ENCODE peak calls at places on chromosomes 16 and 17, in ten cellular contexts. Y is heart left ventricle, E is AG09309, R is fibroblast of pulmonary artery, D is dorsolateral prefrontal cortex, I is lower leg skin, M is left ventricle myocardium inferior, P is GM12865, V is brain microvascular endothelial cell, L is sigmoid colon. O is an unnamed sample.

GRCh38 chr17:72193395-72194106 is 72.7 kb downstream of the SOX9 start:
- DNase-seq in M (peak; percentile 49), P (no peak), I (no peak), Y (peak; percentile 72), L (no peak), D (no peak), V (peak; percentile 18), E (peak; percentile 13), R (peak; percentile 73), O (no peak)

GRCh38 chr17:77189148-77189547 is 48.4 kb downstream of the SEC14L1 start:
- DNase-seq in D (no peak), P (peak; percentile 81), M (no peak), I (no peak), L (no peak), R (no peak), V (no peak), E (no peak), Y (no peak), O (no peak)

GRCh38 chr17:36722121-36722902 is 120.9 kb downstream of the MRM1 start:
- DNase-seq in R (peak; percentile 17), P (peak; percentile 72), Y (peak; percentile 43), L (peak; percentile 71), V (no peak), I (no peak), D (peak; percentile 74), M (peak; percentile 44), E (no peak), O (no peak)

GRCh38 chr17:37088459-37088858 is 139.7 kb downstream of the AATF start:
- DNase-seq in M (no peak), V (peak; percentile 24), E (no peak), R (peak; percentile 37), D (no peak), P (no peak), L (no peak), Y (no peak), I (no peak), O (peak; percentile 55)

GRCh38 chr17:48283390-48283789 is 146.6 kb downstream of the SKAP1 start:
- DNase-seq in I (no peak), M (no peak), Y (no peak), P (no peak), R (no peak), V (no peak), L (no peak), D (no peak), E (no peak), O (no peak)

GRCh38 chr17:73011016-73011486 is 81.4 kb downstream of the SLC39A11 start:
- DNase-seq in Y (no peak), D (no peak), E (no peak), M (no peak), V (no peak), R (no peak), I (no peak), P (no peak), L (no peak), O (no peak)

GRCh38 chr16:27724491-27724878 is 174.5 kb downstream of the KATNIP start:
- DNase-seq in Y (no peak), I (no peak), V (no peak), R (no peak), D (peak; percentile 72), L (no peak), P (no peak), E (no peak), M (peak; percentile 26), O (peak; percentile 66)

GRCh38 chr16:21197621-21198020 is 13.8 kb downstream of the ZP2 start:
- DNase-seq in D (no peak), V (no peak), R (no peak), P (no peak), E (no peak), Y (no peak), M (no peak), I (no peak), L (no peak), O (no peak)

GRCh38 chr17:28317099-28317964 is 1.7 kb upstream of the TMEM97 start:
- DNase-seq in P (no peak), V (no peak), R (no peak), L (no peak), I (no peak), D (no peak), M (no peak), Y (no peak), E (no peak), O (no peak)

GRCh38 chr17:68624381-68624780 is 23.2 kb upstream of the FAM20A start:
- DNase-seq in R (no peak), I (no peak), M (no peak), D (no peak), L (no peak), P (no peak), E (no peak), Y (no peak), V (no peak), O (no peak)

GRCh38 chr17:35523296-35523695 is 14.2 kb downstream of the SLFN12L start:
- DNase-seq in E (no peak), V (no peak), I (no peak), M (no peak), D (no peak), L (no peak), Y (no peak), P (no peak), R (no peak), O (no peak)

GRCh38 chr17:27976331-27976730 is 66.1 kb upstream of the NLK start:
- DNase-seq in M (no peak), P (peak; percentile 66), V (peak; percentile 26), R (no peak), D (no peak), Y (no peak), E (no peak), I (no peak), L (no peak), O (no peak)

DNA sequence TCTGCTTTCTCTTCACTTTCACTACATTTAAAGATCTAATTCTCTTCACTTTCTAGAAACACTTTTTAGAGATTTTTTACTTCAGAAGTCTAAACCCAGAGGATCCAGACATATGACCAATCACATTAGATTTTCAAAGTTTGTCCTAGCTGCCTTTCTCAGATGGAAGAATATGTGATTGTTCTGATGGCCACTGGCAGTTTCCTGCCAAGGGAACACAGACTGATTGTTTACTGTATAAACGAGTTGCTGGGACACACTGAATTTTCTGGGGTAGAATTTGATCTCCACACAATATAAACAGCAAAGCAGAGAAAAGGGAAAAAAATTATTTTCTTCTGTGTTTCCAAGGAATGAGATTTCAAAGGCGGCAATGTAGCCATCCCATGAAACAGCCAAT is 480.0 kb downstream of the TOX3 start:
- DNase-seq in Y (no peak), R (no peak), D (no peak), E (no peak), M (no peak), I (no peak), V (no peak), L (no peak), P (no peak), O (no peak)
- TF ChIP-seq CTCF in Y (no peak), R (no peak), D (no peak), E (no peak), M (no peak), I (no peak), V (no peak), L (no peak), P (no peak), O (no peak)

GRCh38 chr17:40346061-40346767 is 18.3 kb downstream of the GJD3 start:
- DNase-seq in Y (no peak), E (no peak), R (no peak), P (no peak), V (no peak), D (no peak), I (no peak), L (no peak), M (no peak), O (no peak)

GRCh38 chr17:40345161-40346034 is 19.1 kb downstream of the GJD3 start:
- DNase-seq in E (no peak), M (peak; percentile 84), D (no peak), P (no peak), L (peak; percentile 85), Y (peak; percentile 86), I (no peak), V (no peak), R (peak; percentile 70), O (no peak)

GRCh38 chr17:40342575-40343058 is 21.9 kb downstream of the GJD3 start:
- DNase-seq in P (no peak), M (no peak), Y (no peak), E (no peak), D (no peak), I (no peak), V (no peak), L (no peak), R (no peak), O (no peak)

GRCh38 chr17:40343126-40344119 is 21.1 kb downstream of the GJD3 start:
- DNase-seq in R (no peak), L (no peak), I (no peak), Y (peak; percentile 75), V (no peak), P (no peak), D (no peak), E (no peak), M (peak; percentile 66), O (no peak)

DNA sequence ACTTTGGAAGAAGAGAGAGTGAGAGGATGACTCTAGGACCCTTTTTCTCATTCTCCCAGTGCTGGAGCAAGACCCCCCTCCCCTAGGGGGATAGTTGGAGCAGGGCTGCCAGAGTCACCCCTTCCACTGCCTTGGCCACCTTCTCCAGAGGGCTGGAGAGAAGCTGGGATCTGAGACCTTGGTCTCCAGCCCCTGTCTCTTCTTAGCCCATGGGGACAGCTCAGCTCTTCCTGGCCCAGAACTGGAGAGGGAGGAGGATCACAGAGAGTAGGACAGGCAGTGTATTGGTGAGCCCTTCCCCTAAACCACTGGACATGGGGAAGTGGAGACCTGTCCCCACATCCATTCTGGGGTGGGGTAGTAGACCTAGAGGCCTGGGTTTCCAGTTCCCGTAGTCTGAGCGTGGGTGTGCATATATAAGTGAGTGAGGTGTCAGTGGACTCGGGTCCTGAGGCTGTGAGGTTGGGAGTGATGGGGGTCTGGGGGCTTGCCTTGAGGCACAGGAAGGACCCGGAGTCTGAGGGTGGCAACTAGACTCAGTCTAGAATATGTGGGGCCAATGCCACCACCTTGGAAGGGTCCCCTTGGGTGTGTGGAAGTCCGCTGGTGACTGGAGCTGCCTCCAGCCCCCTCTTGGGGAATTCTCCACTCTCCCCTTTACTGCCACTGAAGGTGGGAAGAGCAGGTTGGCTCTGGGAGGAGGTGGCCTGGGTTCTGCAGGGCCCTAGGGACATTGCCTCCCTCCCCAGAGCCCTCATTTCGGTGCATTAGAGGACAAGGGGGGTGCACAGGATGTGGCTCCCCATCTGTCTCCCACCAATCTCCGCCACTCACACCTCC is 20.0 kb downstream of the GJD3 start:
- DNase-seq in P (no peak), E (no peak), Y (no peak), R (no peak), D (no peak), I (no peak), L (no peak), M (no peak), V (no peak), O (no peak)
- H3K4me3 ChIP-seq in P (no peak overlapping the region), E (peak overlapping the region; percentile 47), Y (peak overlapping the region; percentile 19), R (peak overlapping the region; percentile 84), D (peak overlapping the region; percentile 40), I (no peak overlapping the region), L (peak overlapping the region; percentile 82), M (peak overlapping the region; percentile 78), V (peak overlapping the region; percentile 81), O (no peak overlapping the region)

GRCh38 chr17:57085448-57086068 is 512 bp downstream of the AKAP1 start:
- DNase-seq in D (peak; percentile 49), V (no peak), Y (peak; percentile 72), M (peak; percentile 65), E (no peak), R (peak; percentile 21), L (peak; percentile 84), P (peak; percentile 66), I (peak; percentile 56), O (no peak)
- TF ChIP-seq CTCF in D (no peak), V (no peak), Y (no peak), M (peak; percentile 33), E (peak; percentile 21), R (no peak), L (peak; percentile 15), P (peak; percentile 5), I (no peak), O (peak; percentile 41)

GRCh38 chr16:49015189-49015540 is 266.5 kb downstream of the CBLN1 start:
- DNase-seq in I (no peak), E (no peak), M (no peak), R (no peak), V (no peak), Y (no peak), P (no peak), L (no peak), D (no peak), O (no peak)
- H3K4me3 ChIP-seq in I (no peak overlapping the region), E (no peak overlapping the region), M (no peak overlapping the region), R (no peak overlapping the region), V (no peak overlapping the region), Y (no peak overlapping the region), P (no peak overlapping the region), L (no peak overlapping the region), D (no peak overlapping the region), O (no peak overlapping the region)

O was measured in LNCaP clone FGC.